ENCODE peak calls at places on chromosomes 3 and 15, in ten cellular contexts. One of them, this sample, is unnamed.

GRCh38 chr3:184284696-184285095 is 8.9 kb downstream of the ECE2 start:
- DNase-seq in tibial nerve: no peak
- DNase-seq in mammary epithelial cell: peak; percentile 50
- DNase-seq in CD8-positive, alpha-beta memory T cell: no peak
- DNase-seq in Peyer's patch: no peak
- DNase-seq in A549: peak; percentile 71
- DNase-seq in keratinocyte: no peak
- DNase-seq in left lung: no peak
- DNase-seq in prostate gland: no peak
- DNase-seq in psoas muscle: no peak
- DNase-seq in this sample: peak; percentile 69

GRCh38 chr3:119643094-119643493 is 17.3 kb downstream of the POPDC2 start:
- DNase-seq in tibial nerve: no peak
- DNase-seq in mammary epithelial cell: no peak
- DNase-seq in CD8-positive, alpha-beta memory T cell: no peak
- DNase-seq in Peyer's patch: no peak
- DNase-seq in A549: no peak
- DNase-seq in keratinocyte: no peak
- DNase-seq in left lung: no peak
- DNase-seq in prostate gland: no peak
- DNase-seq in psoas muscle: no peak
- DNase-seq in this sample: peak; percentile 44

GRCh38 chr3:138114988-138115971 is at the start of gene DZIP1L:
- DNase-seq in tibial nerve: peak; percentile 41
- DNase-seq in mammary epithelial cell: peak; percentile 64
- DNase-seq in CD8-positive, alpha-beta memory T cell: no peak
- DNase-seq in Peyer's patch: no peak
- DNase-seq in A549: peak; percentile 57
- DNase-seq in keratinocyte: no peak
- DNase-seq in left lung: peak; percentile 95
- DNase-seq in prostate gland: peak; percentile 43
- DNase-seq in psoas muscle: peak; percentile 60
- DNase-seq in this sample: peak; percentile 83

GRCh38 chr15:40471778-40472130 is 970 bp downstream of the CHST14 start:
- DNase-seq in tibial nerve: no peak
- DNase-seq in mammary epithelial cell: no peak
- DNase-seq in CD8-positive, alpha-beta memory T cell: no peak
- DNase-seq in Peyer's patch: peak; percentile 26
- DNase-seq in A549: no peak
- DNase-seq in keratinocyte: no peak
- DNase-seq in left lung: no peak
- DNase-seq in prostate gland: peak; percentile 12
- DNase-seq in psoas muscle: no peak
- DNase-seq in this sample: no peak

GRCh38 chr15:87871130-87871737 is 385.3 kb downstream of the NTRK3 start:
- DNase-seq in tibial nerve: no peak
- DNase-seq in mammary epithelial cell: no peak
- DNase-seq in CD8-positive, alpha-beta memory T cell: no peak
- DNase-seq in Peyer's patch: no peak
- DNase-seq in A549: no peak
- DNase-seq in keratinocyte: no peak
- DNase-seq in left lung: no peak
- DNase-seq in prostate gland: no peak
- DNase-seq in psoas muscle: no peak
- DNase-seq in this sample: no peak

GRCh38 chr3:144018776-144019175 is 47.2 kb downstream of the DIPK2A start:
- DNase-seq in tibial nerve: no peak
- DNase-seq in mammary epithelial cell: peak; percentile 78
- DNase-seq in CD8-positive, alpha-beta memory T cell: no peak
- DNase-seq in Peyer's patch: no peak
- DNase-seq in A549: no peak
- DNase-seq in keratinocyte: peak; percentile 9
- DNase-seq in left lung: no peak
- DNase-seq in prostate gland: no peak
- DNase-seq in psoas muscle: no peak
- DNase-seq in this sample: no peak

GRCh38 chr15:33587773-33588172 is 277.0 kb downstream of the RYR3 start:
- DNase-seq in tibial nerve: no peak
- DNase-seq in mammary epithelial cell: no peak
- DNase-seq in CD8-positive, alpha-beta memory T cell: no peak
- DNase-seq in Peyer's patch: no peak
- DNase-seq in A549: peak; percentile 12
- DNase-seq in keratinocyte: no peak
- DNase-seq in left lung: no peak
- DNase-seq in prostate gland: no peak
- DNase-seq in psoas muscle: no peak
- DNase-seq in this sample: no peak

GRCh38 chr3:11085078-11085840 is 69.0 kb upstream of the HRH1 start:
- DNase-seq in tibial nerve: no peak
- DNase-seq in mammary epithelial cell: peak; percentile 17
- DNase-seq in CD8-positive, alpha-beta memory T cell: no peak
- DNase-seq in Peyer's patch: no peak
- DNase-seq in A549: no peak
- DNase-seq in keratinocyte: no peak
- DNase-seq in left lung: no peak
- DNase-seq in prostate gland: no peak
- DNase-seq in psoas muscle: no peak
- DNase-seq in this sample: no peak

DNA sequence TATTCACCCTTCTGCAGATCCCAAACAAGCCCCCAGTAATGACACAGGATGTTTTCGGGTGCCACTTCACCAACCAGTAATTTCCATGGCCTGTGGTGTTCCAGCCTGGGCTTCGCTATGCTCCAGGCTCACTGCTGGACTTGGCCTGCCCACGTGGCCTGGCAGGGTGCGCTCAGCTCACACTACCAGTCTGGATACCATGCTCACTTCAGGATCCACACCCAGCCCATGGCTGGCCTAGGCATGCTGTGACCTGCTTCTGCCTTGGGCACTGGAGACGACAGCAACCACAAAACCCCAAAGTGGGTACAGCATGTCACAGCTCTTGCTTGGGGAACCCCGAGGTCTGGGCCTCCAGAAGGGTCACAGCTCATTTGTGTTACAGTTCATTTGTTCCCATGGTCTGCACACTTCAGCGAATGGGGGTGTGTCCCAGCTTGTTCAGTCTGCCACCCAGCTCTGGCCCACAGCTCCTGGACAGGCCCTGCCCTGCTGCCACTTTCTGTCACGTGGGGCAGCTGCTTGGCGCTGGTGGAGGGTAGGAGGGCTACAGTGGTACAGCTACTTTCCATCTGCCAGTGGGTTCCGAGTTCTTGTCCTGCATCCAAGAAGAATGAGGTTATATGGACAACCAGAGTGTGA is 650.8 kb downstream of the MCTP2 start:
- DNase-seq in tibial nerve: no peak
- DNase-seq in mammary epithelial cell: peak; percentile 88
- DNase-seq in CD8-positive, alpha-beta memory T cell: no peak
- DNase-seq in Peyer's patch: no peak
- DNase-seq in A549: no peak
- DNase-seq in keratinocyte: no peak
- DNase-seq in left lung: peak; percentile 47
- DNase-seq in prostate gland: no peak
- DNase-seq in psoas muscle: no peak
- DNase-seq in this sample: no peak
- H3K9me3 ChIP-seq in tibial nerve: no peaks in the 10 kb centered on the region
- H3K9me3 ChIP-seq in mammary epithelial cell: peaks cover 9% of the 10 kb centered on the region
- H3K9me3 ChIP-seq in CD8-positive, alpha-beta memory T cell: no peaks in the 10 kb centered on the region
- H3K9me3 ChIP-seq in Peyer's patch: no peaks in the 10 kb centered on the region
- H3K9me3 ChIP-seq in A549: peaks cover 20% of the 10 kb centered on the region
- H3K9me3 ChIP-seq in keratinocyte: no peaks in the 10 kb centered on the region
- H3K9me3 ChIP-seq in left lung: peaks cover 42% of the 10 kb centered on the region
- H3K9me3 ChIP-seq in prostate gland: no peaks in the 10 kb centered on the region
- H3K9me3 ChIP-seq in psoas muscle: peaks cover 19% of the 10 kb centered on the region
- H3K9me3 ChIP-seq in this sample: no peaks in the 10 kb centered on the region

GRCh38 chr15:51135276-51135675 is 40.6 kb upstream of the TNFAIP8L3 start:
- DNase-seq in tibial nerve: no peak
- DNase-seq in mammary epithelial cell: peak; percentile 58
- DNase-seq in CD8-positive, alpha-beta memory T cell: no peak
- DNase-seq in Peyer's patch: no peak
- DNase-seq in A549: no peak
- DNase-seq in keratinocyte: no peak
- DNase-seq in left lung: no peak
- DNase-seq in prostate gland: no peak
- DNase-seq in psoas muscle: no peak
- DNase-seq in this sample: no peak

GRCh38 chr15:51137024-51137423 is 42.3 kb upstream of the TNFAIP8L3 start:
- DNase-seq in tibial nerve: no peak
- DNase-seq in mammary epithelial cell: no peak
- DNase-seq in CD8-positive, alpha-beta memory T cell: no peak
- DNase-seq in Peyer's patch: no peak
- DNase-seq in A549: no peak
- DNase-seq in keratinocyte: no peak
- DNase-seq in left lung: no peak
- DNase-seq in prostate gland: no peak
- DNase-seq in psoas muscle: no peak
- DNase-seq in this sample: no peak

GRCh38 chr15:51144021-51144532 is 49.4 kb upstream of the TNFAIP8L3 start:
- DNase-seq in tibial nerve: no peak
- DNase-seq in mammary epithelial cell: peak; percentile 77
- DNase-seq in CD8-positive, alpha-beta memory T cell: no peak
- DNase-seq in Peyer's patch: no peak
- DNase-seq in A549: peak; percentile 57
- DNase-seq in keratinocyte: peak; percentile 7
- DNase-seq in left lung: no peak
- DNase-seq in prostate gland: no peak
- DNase-seq in psoas muscle: no peak
- DNase-seq in this sample: no peak

GRCh38 chr15:51134416-51135199 is 39.9 kb upstream of the TNFAIP8L3 start:
- DNase-seq in tibial nerve: no peak
- DNase-seq in mammary epithelial cell: no peak
- DNase-seq in CD8-positive, alpha-beta memory T cell: no peak
- DNase-seq in Peyer's patch: no peak
- DNase-seq in A549: no peak
- DNase-seq in keratinocyte: no peak
- DNase-seq in left lung: no peak
- DNase-seq in prostate gland: no peak
- DNase-seq in psoas muscle: no peak
- DNase-seq in this sample: no peak

DNA sequence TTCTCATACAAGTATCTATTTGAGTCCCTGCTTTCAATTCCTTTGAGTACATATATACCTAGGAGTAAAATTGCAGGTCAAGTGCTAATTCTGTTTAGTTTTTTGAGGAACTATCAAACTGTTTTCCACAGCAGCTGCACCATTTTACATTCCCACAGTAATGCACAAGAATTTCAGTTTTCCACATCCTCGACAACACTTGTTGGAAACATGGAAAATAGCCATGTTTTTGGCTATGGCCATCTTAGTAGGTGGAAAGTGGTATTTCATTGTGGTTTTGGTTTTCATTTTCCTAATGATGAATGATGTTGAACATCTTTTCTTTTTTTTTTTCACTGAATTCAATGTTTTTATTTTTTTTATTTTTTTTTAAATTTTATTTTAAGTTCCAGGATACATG is 44.4 kb upstream of the TNFAIP8L3 start:
- DNase-seq in tibial nerve: no peak
- DNase-seq in mammary epithelial cell: no peak
- DNase-seq in CD8-positive, alpha-beta memory T cell: no peak
- DNase-seq in Peyer's patch: no peak
- DNase-seq in A549: no peak
- DNase-seq in keratinocyte: no peak
- DNase-seq in left lung: no peak
- DNase-seq in prostate gland: no peak
- DNase-seq in psoas muscle: no peak
- DNase-seq in this sample: no peak
- H3K4me1 ChIP-seq in tibial nerve: no peaks in the 10 kb centered on the region
- H3K4me1 ChIP-seq in mammary epithelial cell: peaks cover 31% of the 10 kb centered on the region
- H3K4me1 ChIP-seq in CD8-positive, alpha-beta memory T cell: no peaks in the 10 kb centered on the region
- H3K4me1 ChIP-seq in Peyer's patch: no peaks in the 10 kb centered on the region
- H3K4me1 ChIP-seq in A549: peaks cover 4% of the 10 kb centered on the region
- H3K4me1 ChIP-seq in keratinocyte: peaks cover 7% of the 10 kb centered on the region
- H3K4me1 ChIP-seq in left lung: no peaks in the 10 kb centered on the region
- H3K4me1 ChIP-seq in prostate gland: no peaks in the 10 kb centered on the region
- H3K4me1 ChIP-seq in psoas muscle: no peaks in the 10 kb centered on the region
- H3K4me1 ChIP-seq in this sample: no peaks in the 10 kb centered on the region

DNA sequence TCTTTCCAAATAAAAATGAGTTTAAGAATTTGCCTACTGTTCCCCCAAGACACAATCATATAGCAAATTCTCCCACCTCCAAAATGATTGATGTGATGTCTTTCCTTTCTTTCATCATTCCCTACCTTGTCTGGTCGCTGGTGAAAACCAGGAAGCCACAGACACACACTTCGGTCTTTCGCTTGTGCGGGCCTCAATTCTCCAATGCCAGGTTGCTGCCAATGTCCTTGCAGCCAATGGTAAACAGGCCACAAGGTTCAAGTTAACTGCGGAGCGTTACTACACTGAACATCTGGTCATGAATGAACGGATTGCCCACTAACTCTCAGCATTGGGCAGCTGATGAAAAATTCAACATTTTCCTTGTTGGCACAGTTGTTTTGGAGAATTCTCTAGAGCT is 192.2 kb downstream of the FOXP1 start:
- DNase-seq in tibial nerve: no peak
- DNase-seq in mammary epithelial cell: no peak
- DNase-seq in CD8-positive, alpha-beta memory T cell: no peak
- DNase-seq in Peyer's patch: no peak
- DNase-seq in A549: no peak
- DNase-seq in keratinocyte: no peak
- DNase-seq in left lung: no peak
- DNase-seq in prostate gland: no peak
- DNase-seq in psoas muscle: no peak
- DNase-seq in this sample: no peak
- H3K9me3 ChIP-seq in tibial nerve: no peaks in the 10 kb centered on the region
- H3K9me3 ChIP-seq in mammary epithelial cell: no peaks in the 10 kb centered on the region
- H3K9me3 ChIP-seq in CD8-positive, alpha-beta memory T cell: no peaks in the 10 kb centered on the region
- H3K9me3 ChIP-seq in Peyer's patch: no peaks in the 10 kb centered on the region
- H3K9me3 ChIP-seq in A549: no peaks in the 10 kb centered on the region
- H3K9me3 ChIP-seq in keratinocyte: no peaks in the 10 kb centered on the region
- H3K9me3 ChIP-seq in left lung: no peaks in the 10 kb centered on the region
- H3K9me3 ChIP-seq in prostate gland: no peaks in the 10 kb centered on the region
- H3K9me3 ChIP-seq in psoas muscle: no peaks in the 10 kb centered on the region
- H3K9me3 ChIP-seq in this sample: no peaks in the 10 kb centered on the region

GRCh38 chr3:13020159-13020558 is 53.1 kb downstream of the IQSEC1 start:
- DNase-seq in tibial nerve: no peak
- DNase-seq in mammary epithelial cell: no peak
- DNase-seq in CD8-positive, alpha-beta memory T cell: peak; percentile 42
- DNase-seq in Peyer's patch: no peak
- DNase-seq in A549: no peak
- DNase-seq in keratinocyte: no peak
- DNase-seq in left lung: no peak
- DNase-seq in prostate gland: no peak
- DNase-seq in psoas muscle: no peak
- DNase-seq in this sample: no peak

GRCh38 chr3:13021934-13022265 is 51.3 kb downstream of the IQSEC1 start:
- DNase-seq in tibial nerve: no peak
- DNase-seq in mammary epithelial cell: no peak
- DNase-seq in CD8-positive, alpha-beta memory T cell: peak; percentile 15
- DNase-seq in Peyer's patch: no peak
- DNase-seq in A549: no peak
- DNase-seq in keratinocyte: no peak
- DNase-seq in left lung: no peak
- DNase-seq in prostate gland: no peak
- DNase-seq in psoas muscle: no peak
- DNase-seq in this sample: peak; percentile 54

GRCh38 chr3:13019706-13020105 is 53.5 kb downstream of the IQSEC1 start:
- DNase-seq in tibial nerve: no peak
- DNase-seq in mammary epithelial cell: no peak
- DNase-seq in CD8-positive, alpha-beta memory T cell: peak; percentile 43
- DNase-seq in Peyer's patch: no peak
- DNase-seq in A549: no peak
- DNase-seq in keratinocyte: no peak
- DNase-seq in left lung: no peak
- DNase-seq in prostate gland: no peak
- DNase-seq in psoas muscle: peak; percentile 50
- DNase-seq in this sample: no peak

GRCh38 chr3:13022348-13023250 is 50.6 kb downstream of the IQSEC1 start:
- DNase-seq in tibial nerve: no peak
- DNase-seq in mammary epithelial cell: no peak
- DNase-seq in CD8-positive, alpha-beta memory T cell: peak; percentile 37
- DNase-seq in Peyer's patch: peak; percentile 81
- DNase-seq in A549: peak; percentile 42
- DNase-seq in keratinocyte: no peak
- DNase-seq in left lung: peak; percentile 84
- DNase-seq in prostate gland: no peak
- DNase-seq in psoas muscle: peak; percentile 82
- DNase-seq in this sample: peak; percentile 93

DNA sequence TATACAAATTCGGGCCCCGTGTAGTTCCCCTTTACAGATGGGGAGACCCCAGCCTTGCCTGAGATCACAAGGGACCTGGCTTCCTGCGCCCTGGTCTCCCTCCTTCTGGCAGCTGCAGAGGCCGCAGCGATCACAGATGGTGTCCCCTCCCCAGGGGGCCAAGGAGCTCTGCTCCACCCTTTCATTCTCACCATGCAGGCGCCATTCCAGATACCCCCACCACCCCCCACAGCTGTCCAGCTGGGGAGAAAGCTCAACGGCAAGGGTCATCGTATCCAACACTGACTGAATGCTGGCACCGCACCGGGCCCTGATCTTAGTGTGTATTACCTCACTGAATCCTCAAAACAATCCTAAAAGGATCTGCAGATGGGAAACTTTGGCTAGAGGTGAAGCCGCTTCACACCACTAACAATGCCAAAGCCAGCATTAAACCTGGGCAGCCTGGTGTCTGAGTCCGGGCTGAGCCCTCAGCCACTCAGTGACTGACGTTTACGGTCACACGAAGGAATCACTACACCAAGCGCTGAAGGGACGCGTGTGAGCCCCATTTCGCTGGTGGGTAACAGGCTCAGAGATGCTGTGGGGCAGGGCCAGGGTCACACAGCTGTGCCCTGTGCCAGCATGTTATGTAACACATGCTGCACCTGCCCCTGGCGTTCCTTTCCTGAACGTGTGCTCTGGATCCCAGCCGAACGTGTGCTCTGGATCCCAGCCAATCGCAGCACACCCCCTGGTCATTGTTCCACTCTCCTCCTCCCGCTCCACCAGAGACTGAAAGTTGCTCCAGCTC is 51.9 kb downstream of the IQSEC1 start:
- DNase-seq in tibial nerve: peak; percentile 54
- DNase-seq in mammary epithelial cell: no peak
- DNase-seq in CD8-positive, alpha-beta memory T cell: peak; percentile 39
- DNase-seq in Peyer's patch: peak; percentile 76
- DNase-seq in A549: no peak
- DNase-seq in keratinocyte: no peak
- DNase-seq in left lung: no peak
- DNase-seq in prostate gland: no peak
- DNase-seq in psoas muscle: peak; percentile 62
- DNase-seq in this sample: peak; percentile 83
- H3K4me1 ChIP-seq in tibial nerve: peaks cover 45% of the 10 kb centered on the region
- H3K4me1 ChIP-seq in mammary epithelial cell: peaks cover 5% of the 10 kb centered on the region
- H3K4me1 ChIP-seq in CD8-positive, alpha-beta memory T cell: peaks cover 10% of the 10 kb centered on the region
- H3K4me1 ChIP-seq in Peyer's patch: no peaks in the 10 kb centered on the region
- H3K4me1 ChIP-seq in A549: peaks cover 35% of the 10 kb centered on the region
- H3K4me1 ChIP-seq in keratinocyte: peaks cover 7% of the 10 kb centered on the region
- H3K4me1 ChIP-seq in left lung: peaks cover 12% of the 10 kb centered on the region
- H3K4me1 ChIP-seq in prostate gland: no peaks in the 10 kb centered on the region
- H3K4me1 ChIP-seq in psoas muscle: peaks cover 23% of the 10 kb centered on the region
- H3K4me1 ChIP-seq in this sample: peaks cover 67% of the 10 kb centered on the region